ENCODE peak calls at places on chromosome 17, in seven cellular contexts. One of them, this sample, is unnamed.

GRCh38 chr17:16342979-16343378 is 10.3 kb downstream of the CENPV start:
- DNase-seq in heart right ventricle: no peak
- DNase-seq in brain microvascular endothelial cell: peak; percentile 45
- DNase-seq in MM.1S: no peak
- DNase-seq in adrenal gland: peak; percentile 53
- DNase-seq in mammary epithelial cell: no peak
- DNase-seq in sigmoid colon: peak; percentile 56
- DNase-seq in this sample: no peak

GRCh38 chr17:57993471-57994365 is 5.7 kb upstream of the VEZF1 start:
- DNase-seq in adrenal gland: no peak
- DNase-seq in heart right ventricle: no peak
- DNase-seq in mammary epithelial cell: no peak
- DNase-seq in MM.1S: no peak
- DNase-seq in sigmoid colon: no peak
- DNase-seq in brain microvascular endothelial cell: no peak
- DNase-seq in this sample: peak; percentile 41

GRCh38 chr17:39800540-39800939 is 62.8 kb downstream of the GRB7 start:
- DNase-seq in mammary epithelial cell: peak; percentile 78
- DNase-seq in adrenal gland: no peak
- DNase-seq in MM.1S: peak; percentile 90
- DNase-seq in heart right ventricle: no peak
- DNase-seq in brain microvascular endothelial cell: no peak
- DNase-seq in sigmoid colon: no peak
- DNase-seq in this sample: peak; percentile 43

GRCh38 chr17:70314506-70314905 is 145.2 kb downstream of the KCNJ2 start:
- DNase-seq in brain microvascular endothelial cell: no peak
- DNase-seq in MM.1S: no peak
- DNase-seq in adrenal gland: no peak
- DNase-seq in mammary epithelial cell: no peak
- DNase-seq in heart right ventricle: no peak
- DNase-seq in sigmoid colon: no peak
- DNase-seq in this sample: no peak

GRCh38 chr17:78010759-78011158 is 52.3 kb downstream of the TNRC6C start:
- DNase-seq in adrenal gland: no peak
- DNase-seq in mammary epithelial cell: no peak
- DNase-seq in sigmoid colon: no peak
- DNase-seq in MM.1S: no peak
- DNase-seq in brain microvascular endothelial cell: no peak
- DNase-seq in heart right ventricle: no peak
- DNase-seq in this sample: no peak

GRCh38 chr17:73430165-73430680 is 118.4 kb upstream of the CDC42EP4 start:
- DNase-seq in heart right ventricle: no peak
- DNase-seq in brain microvascular endothelial cell: no peak
- DNase-seq in sigmoid colon: no peak
- DNase-seq in MM.1S: no peak
- DNase-seq in adrenal gland: no peak
- DNase-seq in mammary epithelial cell: no peak
- DNase-seq in this sample: no peak

GRCh38 chr17:62780273-62780672 is 27.8 kb downstream of the MARCHF10 start:
- DNase-seq in MM.1S: no peak
- DNase-seq in adrenal gland: peak; percentile 43
- DNase-seq in heart right ventricle: peak; percentile 21
- DNase-seq in mammary epithelial cell: no peak
- DNase-seq in sigmoid colon: no peak
- DNase-seq in brain microvascular endothelial cell: no peak
- DNase-seq in this sample: no peak

GRCh38 chr17:77869665-77870132 is 88.8 kb upstream of the TNRC6C start:
- DNase-seq in MM.1S: peak; percentile 45
- DNase-seq in brain microvascular endothelial cell: no peak
- DNase-seq in heart right ventricle: no peak
- DNase-seq in sigmoid colon: no peak
- DNase-seq in adrenal gland: no peak
- DNase-seq in mammary epithelial cell: no peak
- DNase-seq in this sample: no peak

GRCh38 chr17:1077536-1078061 is 80.7 kb downstream of the TIMM22 start:
- DNase-seq in mammary epithelial cell: no peak
- DNase-seq in heart right ventricle: no peak
- DNase-seq in adrenal gland: no peak
- DNase-seq in sigmoid colon: no peak
- DNase-seq in brain microvascular endothelial cell: no peak
- DNase-seq in MM.1S: peak; percentile 84
- DNase-seq in this sample: no peak

GRCh38 chr17:31371511-31372097 is 19.9 kb upstream of the RAB11FIP4 start:
- DNase-seq in mammary epithelial cell: no peak
- DNase-seq in heart right ventricle: no peak
- DNase-seq in brain microvascular endothelial cell: peak; percentile 80
- DNase-seq in adrenal gland: no peak
- DNase-seq in MM.1S: peak; percentile 72
- DNase-seq in sigmoid colon: no peak
- DNase-seq in this sample: no peak

GRCh38 chr17:80856863-80857488 is 134.7 kb upstream of the CHMP6 start:
- DNase-seq in mammary epithelial cell: no peak
- DNase-seq in sigmoid colon: peak; percentile 58
- DNase-seq in brain microvascular endothelial cell: no peak
- DNase-seq in adrenal gland: no peak
- DNase-seq in heart right ventricle: no peak
- DNase-seq in MM.1S: no peak
- DNase-seq in this sample: no peak

GRCh38 chr17:9672266-9672665 is 26.9 kb downstream of the USP43 start:
- DNase-seq in adrenal gland: no peak
- DNase-seq in heart right ventricle: no peak
- DNase-seq in sigmoid colon: no peak
- DNase-seq in MM.1S: no peak
- DNase-seq in brain microvascular endothelial cell: no peak
- DNase-seq in mammary epithelial cell: no peak
- DNase-seq in this sample: no peak

GRCh38 chr17:81036128-81036891 is 1.4 kb downstream of the BAIAP2 start:
- DNase-seq in sigmoid colon: no peak
- DNase-seq in brain microvascular endothelial cell: no peak
- DNase-seq in MM.1S: no peak
- DNase-seq in heart right ventricle: no peak
- DNase-seq in mammary epithelial cell: no peak
- DNase-seq in adrenal gland: no peak
- DNase-seq in this sample: no peak

GRCh38 chr17:30074726-30075125 is 41.9 kb upstream of the NSRP1 start:
- DNase-seq in heart right ventricle: no peak
- DNase-seq in brain microvascular endothelial cell: no peak
- DNase-seq in sigmoid colon: no peak
- DNase-seq in mammary epithelial cell: no peak
- DNase-seq in MM.1S: no peak
- DNase-seq in adrenal gland: no peak
- DNase-seq in this sample: no peak

DNA sequence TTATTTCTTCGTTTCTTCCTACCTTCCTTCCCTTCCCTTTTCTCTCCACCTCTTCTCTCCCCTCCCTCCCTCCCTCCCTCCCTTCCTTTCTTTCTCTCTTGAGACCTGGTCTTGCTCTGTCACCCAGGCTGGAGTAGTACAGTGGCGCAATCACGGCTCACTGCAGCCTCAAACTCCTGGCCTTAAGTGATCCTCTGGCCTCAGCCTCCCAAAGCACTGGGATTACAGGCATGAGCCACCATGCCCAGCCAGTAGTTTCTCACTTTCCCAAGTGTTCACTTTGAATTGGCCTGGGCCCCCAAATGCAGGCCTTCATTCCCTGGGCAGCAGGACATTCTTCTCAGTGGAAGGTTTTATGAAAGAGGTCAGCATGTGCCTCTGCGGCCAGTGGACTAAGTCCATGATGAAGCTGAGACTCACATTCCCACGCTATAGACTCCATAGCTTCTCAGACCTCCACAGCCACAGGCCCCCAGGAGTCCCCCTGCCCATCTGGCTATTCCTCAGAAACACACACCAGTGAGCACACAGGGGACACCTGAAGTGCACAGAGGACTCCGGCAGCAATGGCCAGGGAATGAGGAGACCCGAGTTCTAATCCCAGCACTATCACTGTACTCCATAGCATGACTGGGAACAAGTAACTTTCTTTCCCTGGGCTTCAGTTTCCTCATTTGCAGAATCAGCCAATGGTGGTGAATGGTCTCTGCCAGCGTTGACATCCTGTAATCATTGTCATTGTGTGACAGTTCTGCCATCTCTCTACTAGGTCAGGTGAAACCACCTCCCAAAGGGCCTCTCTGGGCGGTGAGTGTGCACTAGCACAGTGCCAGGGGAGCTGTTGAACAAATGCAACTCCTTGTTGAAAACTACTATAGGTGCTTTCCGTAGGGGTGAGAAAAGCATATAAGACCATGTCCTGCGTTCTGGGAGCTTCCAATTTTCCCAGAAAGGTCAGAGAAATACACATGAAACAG is 69.2 kb upstream of the TBX2 start:
- DNase-seq in brain microvascular endothelial cell: no peak
- DNase-seq in heart right ventricle: no peak
- DNase-seq in adrenal gland: no peak
- DNase-seq in mammary epithelial cell: no peak
- DNase-seq in MM.1S: no peak
- DNase-seq in sigmoid colon: peak; percentile 32
- DNase-seq in this sample: no peak
- H3K27ac ChIP-seq in brain microvascular endothelial cell: no peak overlapping the region
- H3K27ac ChIP-seq in heart right ventricle: no peak overlapping the region
- H3K27ac ChIP-seq in adrenal gland: no peak overlapping the region
- H3K27ac ChIP-seq in mammary epithelial cell: no peak overlapping the region
- H3K27ac ChIP-seq in MM.1S: no peak overlapping the region
- H3K27ac ChIP-seq in sigmoid colon: no peak overlapping the region
- H3K27ac ChIP-seq in this sample: no peak overlapping the region

DNA sequence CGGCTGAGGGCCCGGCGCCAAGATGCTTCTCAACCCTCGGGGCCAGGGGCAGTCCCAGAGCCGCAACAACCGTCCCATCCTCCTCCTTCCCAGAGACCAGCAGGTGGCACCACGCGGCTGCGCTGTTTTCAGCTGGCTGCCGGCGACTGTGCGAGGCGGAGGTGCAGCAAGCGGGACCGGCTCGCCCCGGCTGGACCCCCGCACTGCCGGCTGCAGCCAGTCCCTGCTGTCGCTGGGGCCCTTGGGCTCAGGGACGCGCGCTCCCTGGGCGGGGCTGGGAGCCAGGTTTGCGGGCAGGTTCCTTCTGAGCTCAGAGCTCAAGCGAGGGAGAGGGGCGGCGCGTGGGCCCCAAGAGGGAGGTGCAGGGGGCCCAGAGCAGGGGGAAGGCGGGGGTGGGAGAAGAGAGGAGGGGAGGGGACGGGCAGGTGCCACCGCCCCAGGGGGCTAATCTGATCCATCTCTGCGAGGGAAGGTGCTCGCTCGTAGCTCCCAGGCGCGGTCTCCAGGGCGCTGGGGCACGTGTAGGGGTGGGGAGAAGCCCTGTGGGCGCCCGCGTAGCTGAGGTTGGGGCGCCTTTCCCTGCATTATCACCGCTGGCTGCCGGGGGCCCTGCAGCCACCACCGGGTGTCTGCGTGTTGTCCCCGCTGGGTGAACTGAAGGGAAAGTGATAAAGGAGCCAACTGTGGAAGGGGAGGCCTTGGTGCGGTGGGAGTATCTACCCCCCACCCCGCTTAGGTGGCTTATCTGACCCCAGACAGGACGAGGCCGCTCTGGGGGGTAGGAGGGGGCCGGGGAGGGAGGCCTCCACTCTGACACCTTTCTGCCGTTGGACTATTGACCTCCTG is 24.2 kb downstream of the STAT5A start:
- DNase-seq in sigmoid colon: peak; percentile 96
- DNase-seq in adrenal gland: peak; percentile 92
- DNase-seq in mammary epithelial cell: peak; percentile 48
- DNase-seq in heart right ventricle: peak; percentile 86
- DNase-seq in MM.1S: peak; percentile 60
- DNase-seq in brain microvascular endothelial cell: peak; percentile 52
- DNase-seq in this sample: peak; percentile 68
- H3K36me3 ChIP-seq in sigmoid colon: peaks cover 41% of the 10 kb centered on the region
- H3K36me3 ChIP-seq in adrenal gland: no peaks in the 10 kb centered on the region
- H3K36me3 ChIP-seq in mammary epithelial cell: peaks cover 2% of the 10 kb centered on the region
- H3K36me3 ChIP-seq in heart right ventricle: peaks cover 2% of the 10 kb centered on the region
- H3K36me3 ChIP-seq in MM.1S: no peaks in the 10 kb centered on the region
- H3K36me3 ChIP-seq in brain microvascular endothelial cell: peaks cover 46% of the 10 kb centered on the region
- H3K36me3 ChIP-seq in this sample: peaks cover 20% of the 10 kb centered on the region

GRCh38 chr17:79781691-79782575 is 4.0 kb downstream of the CBX2 start:
- DNase-seq in brain microvascular endothelial cell: no peak
- DNase-seq in adrenal gland: no peak
- DNase-seq in heart right ventricle: no peak
- DNase-seq in mammary epithelial cell: no peak
- DNase-seq in MM.1S: no peak
- DNase-seq in sigmoid colon: no peak
- DNase-seq in this sample: no peak
- H3K27me3 ChIP-seq in brain microvascular endothelial cell: peaks cover 3% of the 10 kb centered on the region
- H3K27me3 ChIP-seq in adrenal gland: peaks cover 28% of the 10 kb centered on the region
- H3K27me3 ChIP-seq in heart right ventricle: peaks cover 5% of the 10 kb centered on the region
- H3K27me3 ChIP-seq in mammary epithelial cell: no peaks in the 10 kb centered on the region
- H3K27me3 ChIP-seq in MM.1S: peaks cover 93% of the 10 kb centered on the region
- H3K27me3 ChIP-seq in sigmoid colon: peaks cover 90% of the 10 kb centered on the region
- H3K27me3 ChIP-seq in this sample: peaks cover 6% of the 10 kb centered on the region

GRCh38 chr17:75088465-75088895 is 726 bp downstream of the SLC16A5 start:
- DNase-seq in sigmoid colon: no peak
- DNase-seq in adrenal gland: no peak
- DNase-seq in heart right ventricle: no peak
- DNase-seq in brain microvascular endothelial cell: no peak
- DNase-seq in MM.1S: no peak
- DNase-seq in mammary epithelial cell: no peak
- DNase-seq in this sample: no peak
- H3K27ac ChIP-seq in sigmoid colon: peak overlapping the region; percentile 77
- H3K27ac ChIP-seq in adrenal gland: peak overlapping the region; percentile 72
- H3K27ac ChIP-seq in heart right ventricle: peak overlapping the region; percentile 94
- H3K27ac ChIP-seq in brain microvascular endothelial cell: no peak overlapping the region
- H3K27ac ChIP-seq in MM.1S: no peak overlapping the region
- H3K27ac ChIP-seq in mammary epithelial cell: no peak overlapping the region
- H3K27ac ChIP-seq in this sample: peak overlapping the region; percentile 97